ENCODE peak calls at places on chromosomes 6 and 20, in four cellular contexts. Q is skeletal muscle cell, M is choroid plexus epithelial cell, A is K562. E is an unnamed sample.

GRCh38 chr20:7080472-7080871 is 313.0 kb downstream of the BMP2 start:
- DNase-seq in A (no peak), M (no peak), Q (no peak), E (no peak)

GRCh38 chr6:132190097-132190814 is 211.0 kb downstream of the MOXD1 start:
- DNase-seq in Q (no peak), M (peak; percentile 73), A (no peak), E (peak; percentile 13)

GRCh38 chr20:62708591-62709536 is at the start of gene NTSR1:
- DNase-seq in A (no peak), M (peak; percentile 4), Q (no peak), E (no peak)

GRCh38 chr20:45011108-45011526 is 44.8 kb downstream of the STK4 start:
- DNase-seq in Q (peak; percentile 41), M (peak; percentile 83), A (peak; percentile 37), E (no peak)

GRCh38 chr6:81834141-81834621 is 81.7 kb upstream of the TENT5A start:
- DNase-seq in M (peak; percentile 61), Q (no peak), A (no peak), E (no peak)

GRCh38 chr6:158939255-158940170 is 60.5 kb downstream of the RSPH3 start:
- DNase-seq in A (no peak), Q (no peak), M (no peak), E (no peak)

GRCh38 chr6:25061289-25061945 is 125.7 kb upstream of the RIPOR2 start:
- DNase-seq in M (peak; percentile 58), A (no peak), Q (no peak), E (no peak)

GRCh38 chr6:163923658-163924411 is 509.3 kb downstream of the QKI start:
- DNase-seq in M (no peak), Q (no peak), A (no peak), E (no peak)

GRCh38 chr6:42460892-42461291 is 9.2 kb upstream of the TRERF1 start:
- DNase-seq in Q (no peak), A (no peak), M (peak; percentile 51), E (no peak)

GRCh38 chr6:169789944-169790927 is 38.8 kb downstream of the ERMARD start:
- DNase-seq in A (peak; percentile 90), M (peak; percentile 74), Q (peak; percentile 36), E (no peak)

GRCh38 chr6:135851442-135852271 is at the start of gene PDE7B:
- DNase-seq in M (peak; percentile 99), Q (peak; percentile 97), A (no peak), E (no peak)

GRCh38 chr6:158387036-158387435 is 74.8 kb downstream of the TULP4 start:
- DNase-seq in Q (no peak), A (no peak), M (no peak), E (no peak)

GRCh38 chr20:64222273-64222672 is 33.3 kb upstream of the PCMTD2 start:
- DNase-seq in Q (no peak), M (peak; percentile 55), A (no peak), E (no peak)

GRCh38 chr6:45591306-45591705 is 213.6 kb upstream of the SUPT3H start:
- DNase-seq in A (no peak), Q (no peak), M (peak; percentile 46), E (no peak)

GRCh38 chr6:82413868-82414267 is 50.3 kb downstream of the TPBG start:
- DNase-seq in M (no peak), A (no peak), Q (no peak), E (no peak)

GRCh38 chr6:89356644-89357043 is 4.1 kb upstream of the UBE2J1 start:
- DNase-seq in A (no peak), M (no peak), Q (no peak), E (no peak)

GRCh38 chr6:12714022-12714421 is 2.5 kb upstream of the PHACTR1 start:
- DNase-seq in A (no peak), M (no peak), Q (no peak), E (no peak)

GRCh38 chr6:12785301-12785700 is 68.7 kb downstream of the PHACTR1 start:
- DNase-seq in A (no peak), Q (no peak), M (no peak), E (no peak)

GRCh38 chr20:10511507-10512231 is 76.6 kb downstream of the SLX4IP start:
- DNase-seq in A (peak; percentile 78), Q (peak; percentile 99), M (peak; percentile 98), E (peak; percentile 83)

GRCh38 chr6:130500693-130501092 is 134.9 kb downstream of the TMEM200A start:
- DNase-seq in A (no peak), M (peak; percentile 88), Q (peak; percentile 64), E (no peak)

GRCh38 chr20:64160118-64160517 is 4.1 kb upstream of the MYT1 start:
- DNase-seq in M (no peak), Q (no peak), A (no peak), E (no peak)

GRCh38 chr6:14857501-14857900 is 388.4 kb upstream of the JARID2 start:
- DNase-seq in A (no peak), M (no peak), Q (no peak), E (no peak)

GRCh38 chr6:11188161-11188915 is 44.1 kb downstream of the NEDD9 start:
- DNase-seq in Q (no peak), A (no peak), M (no peak), E (no peak)

GRCh38 chr6:145559836-145560235 is 175.5 kb downstream of the EPM2A start:
- DNase-seq in A (no peak), M (no peak), Q (no peak), E (no peak)

GRCh38 chr6:63317641-63318040 is 2.1 kb downstream of the LGSN start:
- DNase-seq in A (no peak), M (no peak), Q (no peak), E (no peak)

GRCh38 chr20:34705383-34706021 is 1.4 kb downstream of the TP53INP2 start:
- DNase-seq in Q (no peak), A (peak; percentile 65), M (peak; percentile 31), E (no peak)

GRCh38 chr20:44102582-44102981 is 84.4 kb downstream of the JPH2 start:
- DNase-seq in Q (no peak), A (no peak), M (no peak), E (no peak)

GRCh38 chr6:85637579-85637978 is 5.1 kb downstream of the SYNCRIP start:
- DNase-seq in Q (no peak), M (no peak), A (no peak), E (no peak)
- H3K4me3 ChIP-seq in Q (no peak overlapping the region), M (no peak overlapping the region), A (no peak overlapping the region), E (no peak overlapping the region)

GRCh38 chr6:6869084-6869483 is 238.7 kb upstream of the RREB1 start:
- DNase-seq in Q (no peak), M (no peak), A (no peak), E (no peak)

GRCh38 chr6:6872924-6873344 is 234.8 kb upstream of the RREB1 start:
- DNase-seq in A (peak; percentile 63), M (no peak), Q (no peak), E (no peak)

GRCh38 chr6:6875818-6876470 is 231.8 kb upstream of the RREB1 start:
- DNase-seq in A (no peak), M (peak; percentile 95), Q (peak; percentile 81), E (no peak)

GRCh38 chr6:6866656-6867390 is 240.9 kb upstream of the RREB1 start:
- DNase-seq in A (no peak), Q (no peak), M (no peak), E (no peak)

DNA sequence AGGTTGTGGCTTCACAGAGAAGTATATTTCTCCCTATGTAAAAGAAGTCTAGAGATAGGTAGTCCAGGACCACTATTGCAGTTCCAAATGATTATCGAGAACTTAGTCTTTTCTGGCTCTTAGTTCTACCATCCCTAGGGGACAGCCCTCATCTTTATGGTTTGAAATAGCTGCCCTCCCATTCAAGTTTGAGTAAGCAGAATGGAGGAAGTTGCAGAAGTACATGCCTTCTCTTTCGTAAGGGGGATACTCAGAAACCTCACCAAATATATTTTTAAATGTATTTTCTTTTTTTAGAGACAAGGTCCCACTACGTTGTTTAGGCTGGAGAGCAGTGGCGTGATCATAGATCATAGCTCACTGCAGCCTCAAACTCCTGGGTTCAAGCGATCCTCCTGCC is 236.8 kb upstream of the RREB1 start:
- DNase-seq in M (no peak), A (no peak), Q (no peak), E (no peak)
- H3K4me3 ChIP-seq in M (no peak overlapping the region), A (no peak overlapping the region), Q (no peak overlapping the region), E (no peak overlapping the region)

GRCh38 chr6:57173056-57173885 is 1.1 kb downstream of the BAG2 start:
- DNase-seq in Q (no peak), M (peak; percentile 46), A (peak; percentile 41), E (no peak)

GRCh38 chr6:57174511-57174907 is 2.4 kb downstream of the BAG2 start:
- DNase-seq in A (no peak), M (no peak), Q (no peak), E (no peak)

GRCh38 chr6:57177545-57178225 is 5.6 kb downstream of the BAG2 start:
- DNase-seq in Q (no peak), A (no peak), M (no peak), E (no peak)

GRCh38 chr6:57172136-57173055 is at the start of gene BAG2:
- DNase-seq in Q (peak; percentile 78), M (peak; percentile 93), A (peak; percentile 93), E (peak; percentile 85)

DNA sequence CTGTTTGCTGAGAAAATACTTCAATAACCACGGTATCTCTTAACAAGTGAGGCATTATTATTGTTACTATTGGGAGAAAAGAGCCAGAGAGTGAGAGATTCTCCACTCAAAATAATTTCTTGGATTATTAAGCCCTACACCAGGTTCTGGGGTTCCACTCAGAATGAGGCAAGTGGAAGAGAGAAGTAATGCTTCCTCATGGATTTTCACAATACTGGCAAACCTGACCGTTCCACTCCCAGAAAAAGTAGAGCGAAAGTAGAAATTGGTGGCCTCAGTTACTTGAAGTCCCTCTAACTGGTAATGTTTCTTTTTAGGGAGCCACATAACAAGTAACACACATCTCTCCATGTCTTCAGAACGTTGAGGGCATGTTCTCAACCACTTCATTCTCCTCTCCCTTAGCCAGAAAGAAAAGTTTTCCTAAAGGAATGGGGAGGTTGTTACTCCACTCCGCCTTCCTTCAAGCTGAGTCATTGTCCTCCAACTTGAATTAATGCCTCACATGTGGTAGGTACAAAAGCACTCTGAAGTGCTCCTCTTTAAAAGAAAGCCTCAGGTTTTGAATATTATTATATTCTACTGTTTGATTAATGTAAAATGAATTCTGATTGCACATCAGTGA is 1.9 kb downstream of the BAG2 start:
- DNase-seq in M (peak; percentile 68), Q (no peak), A (peak; percentile 37), E (no peak)
- H3K4me3 ChIP-seq in M (peak overlapping the region; percentile 71), Q (peak overlapping the region; percentile 79), A (peak overlapping the region; percentile 91), E (peak overlapping the region; percentile 78)

GRCh38 chr6:31366693-31367470 is 9.9 kb upstream of the HLA-B start:
- DNase-seq in Q (peak; percentile 45), A (peak; percentile 88), M (peak; percentile 92), E (peak; percentile 68)
- H3K4me3 ChIP-seq in Q (no peak overlapping the region), A (no peak overlapping the region), M (peak overlapping the region; percentile 30), E (peak overlapping the region; percentile 48)

GRCh38 chr6:143677891-143678737 is at the start of gene PHACTR2:
- DNase-seq in M (peak; percentile 74), Q (no peak), A (peak; percentile 92), E (no peak)
- H3K4me3 ChIP-seq in M (peak within 1 kb of the TSS; percentile 73), Q (peak within 1 kb of the TSS; percentile 70), A (peak within 1 kb of the TSS; percentile 76), E (peak within 1 kb of the TSS; percentile 30)

E was measured in GM12864.